ENCODE peak calls at places on chromosomes 11 and 22, in five cellular contexts. O is DMS79; M is CD4-positive, CD25-positive, alpha-beta regulatory T cell; V is stimulated activated CD8-positive, alpha-beta memory T cell treated with anti-CD3 and anti-CD28 coated beads, Interleukin-7, amount 100 ng/mL, for 48 hours; G is HCT116. K is an unnamed sample.

GRCh38 chr22:37905534-37906363 is at the start of gene MICALL1:
- DNase-seq in V (peak; percentile 21), O (no peak), M (peak; percentile 73), G (no peak), K (peak; percentile 92)

GRCh38 chr22:36287881-36288515 is 35.1 kb downstream of the APOL1 start:
- DNase-seq in G (no peak), O (no peak), M (no peak), V (no peak), K (peak; percentile 52)

GRCh38 chr11:15926071-15926470 is 430.3 kb downstream of the SOX6 start:
- DNase-seq in V (no peak), G (no peak), M (no peak), O (no peak), K (peak; percentile 10)

GRCh38 chr22:26480611-26480932 is 3.0 kb downstream of the HPS4 start:
- DNase-seq in O (no peak), M (no peak), V (no peak), G (no peak), K (no peak)

GRCh38 chr11:103877221-103877620 is 159.2 kb upstream of the DDI1 start:
- DNase-seq in V (no peak), M (no peak), O (no peak), G (no peak), K (no peak)

GRCh38 chr11:6755303-6755952 is 16.3 kb downstream of the OR2AG2 start:
- DNase-seq in M (peak; percentile 31), O (no peak), G (peak; percentile 24), V (no peak), K (no peak)

GRCh38 chr11:57464343-57465181 is 4.2 kb downstream of the RTN4RL2 start:
- DNase-seq in G (no peak), O (no peak), V (no peak), M (no peak), K (no peak)

GRCh38 chr11:57778318-57779037 is 16.9 kb downstream of the CTNND1 start:
- DNase-seq in M (no peak), V (no peak), O (peak; percentile 79), G (peak; percentile 89), K (peak; percentile 99)

GRCh38 chr11:34132261-34132965 is 27.0 kb downstream of the NAT10 start:
- DNase-seq in M (no peak), O (no peak), G (no peak), V (no peak), K (no peak)

GRCh38 chr22:38114484-38115398 is 4.3 kb upstream of the BAIAP2L2 start:
- DNase-seq in M (peak; percentile 70), V (peak; percentile 51), G (peak; percentile 37), O (no peak), K (peak; percentile 95)

GRCh38 chr11:43542734-43543133 is 137.8 kb upstream of the HSD17B12 start:
- DNase-seq in M (no peak), G (no peak), O (no peak), V (no peak), K (peak; percentile 61)

GRCh38 chr22:42340695-42341383 is 70.4 kb upstream of the TCF20 start:
- DNase-seq in M (no peak), O (no peak), G (no peak), V (no peak), K (no peak)

GRCh38 chr11:106014035-106014434 is 8.0 kb downstream of the MSANTD4 start:
- DNase-seq in V (no peak), O (no peak), G (no peak), M (no peak), K (no peak)

GRCh38 chr11:48193876-48194275 is 22.7 kb upstream of the OR4B1 start:
- DNase-seq in O (no peak), M (no peak), V (no peak), G (no peak), K (no peak)

GRCh38 chr22:30305906-30306628 is 16.8 kb upstream of the CASTOR1 start:
- DNase-seq in G (no peak), V (no peak), M (peak; percentile 89), O (no peak), K (no peak)

GRCh38 chr11:81987829-81988472 is 745.7 kb downstream of the FAM181B start:
- DNase-seq in O (no peak), M (no peak), V (no peak), G (no peak), K (no peak)

GRCh38 chr22:29018293-29019189 is 43.1 kb downstream of the C22orf31 start:
- DNase-seq in M (no peak), O (no peak), G (no peak), V (no peak), K (peak; percentile 17)

GRCh38 chr11:66879583-66879982 is 22.7 kb downstream of the LRFN4 start:
- DNase-seq in G (no peak), O (no peak), V (no peak), M (no peak), K (no peak)

GRCh38 chr11:125114518-125114917 is 3.1 kb upstream of the TMEM218 start:
- DNase-seq in O (no peak), G (peak; percentile 34), M (peak; percentile 19), V (no peak), K (peak; percentile 70)

GRCh38 chr11:17543041-17543440 is 1.2 kb downstream of the USH1C start:
- DNase-seq in O (no peak), V (no peak), M (no peak), G (no peak), K (no peak)

GRCh38 chr11:120168960-120169681 is 31.2 kb upstream of the TRIM29 start:
- DNase-seq in G (no peak), V (peak; percentile 10), O (peak; percentile 37), M (peak; percentile 45), K (peak; percentile 94)

K was measured in islet precursor cell.